ENCODE peak calls at places on chromosomes 3 and 15, in ten cellular contexts. L is GM20000, Q is bronchial epithelial cell, W is IMR-90, E is AG09319, G is progenitor cell of endocrine pancreas, I is spleen, U is body of pancreas, X is HepG2, A is WTC11. C is an unnamed sample.

GRCh38 chr15:81400640-81401236 is 26.7 kb upstream of the TMC3 start:
- DNase-seq in G (no peak), L (peak), X (peak), U (no peak), W (peak), E (peak), A (no peak), I (no peak), Q (peak), C (peak)

GRCh38 chr3:27165348-27165747 is 203.8 kb downstream of the NEK10 start:
- DNase-seq in L (no peak), X (no peak), A (no peak), U (no peak), Q (no peak), E (peak), W (peak), G (no peak), I (no peak), C (no peak)

GRCh38 chr15:82971223-82971984 is 14.6 kb upstream of the RAMAC start:
- DNase-seq in G (no peak), U (no peak), A (no peak), Q (no peak), E (no peak), L (no peak), I (no peak), W (no peak), X (no peak), C (no peak)

GRCh38 chr3:124563376-124563775 is 166.9 kb upstream of the UMPS start:
- DNase-seq in X (no peak), G (no peak), E (no peak), U (no peak), A (no peak), Q (peak), L (no peak), I (no peak), W (peak), C (peak)

GRCh38 chr3:87287025-87287424 is 10.6 kb upstream of the POU1F1 start:
- DNase-seq in G (no peak), Q (peak), X (no peak), U (no peak), W (peak), I (no peak), L (peak), E (no peak), A (no peak), C (peak)

GRCh38 chr15:62165029-62165792 is at the start of gene C2CD4B:
- DNase-seq in E (no peak), I (peak), X (no peak), W (no peak), U (peak), L (no peak), A (peak), Q (no peak), G (peak), C (peak)

GRCh38 chr15:87743557-87743956 is 513.0 kb downstream of the NTRK3 start:
- DNase-seq in A (no peak), Q (no peak), L (no peak), I (no peak), W (peak), G (no peak), E (no peak), X (no peak), U (no peak), C (no peak)

GRCh38 chr3:70849911-70850699 is 537.7 kb upstream of the MDFIC2 start:
- DNase-seq in L (no peak), A (no peak), U (peak), W (peak), I (no peak), Q (peak), X (no peak), E (no peak), G (no peak), C (peak)

GRCh38 chr3:112302881-112303761 is 9.1 kb upstream of the SLC9C1 start:
- DNase-seq in U (no peak), W (peak), G (no peak), L (peak), A (peak), I (no peak), E (no peak), X (no peak), Q (no peak), C (no peak)

GRCh38 chr15:29106116-29106515 is 163.5 kb downstream of the NSMCE3 start:
- DNase-seq in Q (no peak), I (peak), E (no peak), A (no peak), W (no peak), L (no peak), U (no peak), G (no peak), X (no peak), C (no peak)

GRCh38 chr3:124407260-124407659 is 323.0 kb upstream of the UMPS start:
- DNase-seq in L (no peak), A (no peak), I (no peak), W (peak), X (no peak), E (no peak), U (no peak), G (no peak), Q (no peak), C (no peak)

GRCh38 chr15:39704684-39705083 is 78.0 kb downstream of the FSIP1 start:
- DNase-seq in U (no peak), X (no peak), W (peak), Q (peak), G (no peak), L (no peak), E (peak), A (no peak), I (no peak), C (peak)

GRCh38 chr3:123069021-123069381 is 2.2 kb downstream of the PDIA5 start:
- DNase-seq in E (no peak), X (peak), Q (no peak), I (no peak), U (peak), L (no peak), G (no peak), A (no peak), W (no peak), C (no peak)

GRCh38 chr15:61880079-61880478 is 180.2 kb downstream of the VPS13C start:
- DNase-seq in W (no peak), L (no peak), Q (no peak), A (no peak), I (no peak), G (no peak), X (no peak), U (no peak), E (no peak), C (no peak)

GRCh38 chr15:75198560-75199346 is 2.9 kb upstream of the C15orf39 start:
- DNase-seq in W (peak), L (peak), U (no peak), X (peak), Q (no peak), E (no peak), G (no peak), A (no peak), I (no peak), C (peak)

GRCh38 chr15:48794697-48795134 is 16.2 kb downstream of the CEP152 start:
- DNase-seq in U (no peak), X (no peak), G (no peak), L (peak), W (peak), A (no peak), I (no peak), Q (peak), E (no peak), C (peak)

GRCh38 chr3:48990636-48991421 is 788 bp downstream of the P4HTM start:
- DNase-seq in I (no peak), X (no peak), L (peak), A (peak), E (no peak), W (no peak), G (no peak), U (no peak), Q (no peak), C (no peak)

GRCh38 chr3:28308196-28308595 is 40.3 kb upstream of the ZCWPW2 start:
- DNase-seq in X (no peak), L (no peak), E (no peak), I (no peak), A (no peak), W (no peak), G (no peak), U (no peak), Q (no peak), C (no peak)

GRCh38 chr3:20054549-20054987 is 14.3 kb downstream of the KAT2B start:
- DNase-seq in I (peak), A (no peak), U (peak), L (peak), W (peak), E (no peak), G (no peak), Q (peak), X (peak), C (peak)

GRCh38 chr3:188956839-188957489 is 214.8 kb upstream of the TPRG1 start:
- DNase-seq in W (peak), A (no peak), E (peak), G (no peak), L (peak), X (peak), I (no peak), Q (peak), U (peak), C (peak)

GRCh38 chr3:42639192-42639591 is 14.3 kb upstream of the ZBTB47 start:
- DNase-seq in G (no peak), L (no peak), A (no peak), W (no peak), U (no peak), X (no peak), I (no peak), E (no peak), Q (no peak), C (no peak)

GRCh38 chr3:179100652-179101051 is 29.0 kb upstream of the ZMAT3 start:
- DNase-seq in G (no peak), I (no peak), Q (peak), W (peak), E (no peak), A (no peak), U (no peak), X (no peak), L (no peak), C (peak)

GRCh38 chr3:179093807-179094206 is 22.2 kb upstream of the ZMAT3 start:
- DNase-seq in G (no peak), W (peak), E (no peak), A (no peak), X (no peak), L (no peak), Q (peak), U (no peak), I (no peak), C (peak)

DNA sequence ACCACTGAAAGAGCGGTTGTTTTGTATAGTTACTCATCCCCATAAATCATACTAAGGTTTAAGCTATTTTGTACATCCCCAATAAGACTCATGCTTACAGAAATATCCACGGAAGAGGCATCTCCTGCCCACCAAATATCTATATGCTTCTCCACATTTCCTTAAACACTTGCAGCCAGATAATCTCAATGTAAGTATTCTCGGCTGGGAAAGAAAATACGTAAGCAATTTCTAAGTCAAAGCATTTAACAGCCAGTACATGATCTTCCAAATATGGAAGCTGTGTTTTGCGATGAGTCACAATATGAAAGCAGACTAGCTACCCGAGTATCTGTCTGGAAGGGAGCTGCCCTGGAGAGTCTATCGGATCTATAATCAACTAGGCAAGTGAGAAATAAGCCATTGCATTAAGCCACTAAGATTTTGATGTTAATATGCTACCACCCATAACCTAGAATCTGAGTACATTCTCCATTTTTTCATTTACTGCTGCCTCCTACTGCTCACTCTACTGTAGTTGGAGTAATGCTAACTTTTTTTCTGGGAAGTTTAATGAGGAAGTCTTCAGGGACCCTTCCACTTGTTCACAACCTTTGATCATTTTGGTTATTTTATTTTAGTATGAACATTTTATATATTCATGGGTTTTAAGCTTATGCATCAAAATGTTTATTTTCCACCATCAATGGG is 26.9 kb upstream of the ZMAT3 start:
- DNase-seq in G (no peak), I (no peak), X (no peak), U (no peak), E (no peak), A (no peak), L (no peak), Q (peak), W (peak), C (peak)
- TF ChIP-seq CTCF in G (no peak), I (no peak), X (no peak), U (no peak), E (peak), A (no peak), L (no peak), Q (no peak), W (peak), C (peak)

GRCh38 chr3:140216249-140216648 is 281.3 kb downstream of the CLSTN2 start:
- DNase-seq in L (peak), W (no peak), G (no peak), Q (peak), E (no peak), I (no peak), U (no peak), A (no peak), X (no peak), C (peak)
- TF ChIP-seq CTCF in L (peak), W (peak), G (peak), Q (peak), E (peak), I (no peak), U (peak), A (peak), X (peak), C (peak)

DNA sequence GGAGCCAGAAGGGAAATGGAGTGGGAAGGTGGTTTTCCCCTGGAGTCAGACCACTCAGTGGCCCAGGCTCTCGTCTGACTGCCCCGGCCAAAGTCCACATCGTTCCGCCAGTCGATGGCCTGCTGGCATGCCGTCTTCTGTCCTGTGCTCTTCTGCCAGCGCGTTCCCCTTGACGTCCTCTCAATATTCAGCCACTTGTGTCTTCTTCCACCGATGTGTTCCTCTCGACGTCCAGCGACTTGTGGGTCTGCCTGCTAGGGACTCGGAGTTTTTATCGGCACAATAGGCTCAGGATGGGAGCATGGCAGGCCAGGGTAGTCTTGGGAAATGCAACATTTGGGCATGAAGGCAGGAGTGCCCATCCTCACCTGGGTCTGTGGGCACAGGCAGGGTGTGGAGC is 542.5 kb upstream of the LMCD1 start:
- DNase-seq in X (no peak), E (no peak), U (no peak), I (no peak), Q (no peak), G (no peak), A (no peak), L (no peak), W (no peak), C (no peak)
- TF ChIP-seq CTCF in X (no peak), E (no peak), U (no peak), I (no peak), Q (no peak), G (no peak), A (no peak), L (no peak), W (no peak), C (no peak)

DNA sequence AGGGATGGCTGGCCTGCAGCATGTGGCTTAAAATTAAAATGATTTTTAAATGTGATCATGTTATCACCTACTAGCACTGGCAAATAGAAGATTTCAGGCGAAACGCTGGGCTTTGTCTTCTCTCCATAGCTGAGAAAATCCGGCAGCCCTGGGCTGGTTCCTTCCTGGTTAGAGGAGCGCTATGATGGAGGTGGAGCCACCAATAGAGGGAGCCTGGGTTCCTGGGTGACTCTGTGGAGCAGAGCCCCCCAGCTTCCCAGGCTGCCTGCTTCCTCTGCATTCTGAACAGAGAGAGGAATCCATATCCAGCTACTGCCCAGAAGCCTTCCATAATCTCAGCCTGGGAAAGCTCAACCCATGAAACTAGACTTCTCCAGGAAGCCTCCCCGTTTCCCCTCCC is 32.6 kb upstream of the IQSEC1 start:
- DNase-seq in W (no peak), U (no peak), A (peak), Q (no peak), X (no peak), E (no peak), L (no peak), I (peak), G (no peak), C (no peak)
- TF ChIP-seq CTCF in W (no peak), U (no peak), A (no peak), Q (no peak), X (peak), E (no peak), L (no peak), I (no peak), G (no peak), C (no peak)

GRCh38 chr15:70602281-70602680 is 161.1 kb downstream of the UACA start:
- DNase-seq in G (no peak), A (no peak), Q (no peak), E (no peak), W (no peak), L (no peak), X (no peak), U (no peak), I (no peak), C (no peak)

GRCh38 chr15:70608156-70608555 is 155.2 kb downstream of the UACA start:
- DNase-seq in L (no peak), A (no peak), Q (no peak), W (peak), U (no peak), E (no peak), G (no peak), X (no peak), I (no peak), C (no peak)

GRCh38 chr15:70602834-70603560 is 160.4 kb downstream of the UACA start:
- DNase-seq in G (no peak), A (no peak), I (no peak), W (no peak), E (no peak), X (no peak), Q (no peak), U (no peak), L (no peak), C (no peak)

GRCh38 chr15:70605606-70606410 is 157.6 kb downstream of the UACA start:
- DNase-seq in Q (no peak), I (no peak), E (peak), U (peak), L (no peak), A (no peak), G (no peak), X (peak), W (peak), C (no peak)

GRCh38 chr15:70604671-70605070 is 158.7 kb downstream of the UACA start:
- DNase-seq in L (no peak), Q (peak), U (no peak), G (no peak), I (no peak), X (peak), E (no peak), W (peak), A (no peak), C (peak)
- TF ChIP-seq CTCF in L (no peak), Q (peak), U (no peak), G (no peak), I (no peak), X (peak), E (no peak), W (peak), A (no peak), C (peak)

DNA sequence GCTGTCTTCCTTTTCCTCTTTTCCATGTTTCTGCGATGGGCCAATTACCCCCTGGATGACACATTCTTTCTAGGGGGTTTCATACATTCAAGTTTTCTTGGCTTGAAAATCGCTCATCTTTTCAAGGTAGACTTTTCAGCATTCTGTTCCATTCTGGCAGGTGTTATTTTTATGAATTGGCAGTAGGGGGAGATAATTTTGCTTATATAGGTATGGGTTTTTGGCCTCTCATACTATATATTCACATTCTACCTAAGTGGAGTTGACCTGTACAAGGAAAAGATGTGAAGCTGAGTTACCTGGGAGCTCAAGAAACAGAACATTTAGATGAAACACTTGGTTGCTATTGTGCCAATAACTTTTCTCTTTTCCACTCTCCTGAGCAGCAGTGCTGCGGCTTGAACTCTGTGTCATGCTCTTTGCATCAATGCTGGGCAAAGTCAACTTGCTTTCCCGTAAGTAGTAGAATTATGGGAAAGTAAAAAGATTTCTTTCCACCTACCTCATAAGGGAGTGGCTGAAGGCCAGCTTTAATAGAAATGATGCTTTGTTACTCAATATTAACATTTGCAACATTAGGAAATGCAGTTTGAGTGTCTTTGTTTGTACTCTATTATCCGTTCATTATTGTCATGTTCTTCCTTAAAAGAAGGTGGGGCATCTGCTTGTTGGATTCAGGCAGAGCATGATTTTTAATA is 27.9 kb upstream of the MFSD1 start:
- DNase-seq in L (no peak), A (no peak), G (no peak), U (no peak), Q (no peak), I (no peak), W (peak), E (no peak), X (no peak), C (peak)
- TF ChIP-seq CTCF in L (no peak), A (no peak), G (no peak), U (no peak), Q (no peak), I (no peak), W (no peak), E (no peak), X (no peak), C (no peak)

GRCh38 chr15:27121672-27122071 is 150.7 kb downstream of the GABRG3 start:
- DNase-seq in X (no peak), A (no peak), I (no peak), L (no peak), W (no peak), G (no peak), Q (no peak), E (no peak), U (no peak), C (no peak)
- TF ChIP-seq CTCF in X (no peak), A (no peak), I (no peak), L (no peak), W (no peak), G (no peak), Q (no peak), E (no peak), U (no peak), C (no peak)

GRCh38 chr3:192445768-192446644 is 281.3 kb downstream of the FGF12 start:
- DNase-seq in I (no peak), G (no peak), X (no peak), W (no peak), Q (no peak), E (no peak), U (no peak), A (no peak), L (no peak), C (peak)

GRCh38 chr3:192444096-192444790 is 283.1 kb downstream of the FGF12 start:
- DNase-seq in A (peak), W (peak), U (peak), Q (peak), G (peak), L (peak), E (no peak), I (peak), X (peak), C (peak)

GRCh38 chr3:192444791-192445106 is 282.6 kb downstream of the FGF12 start:
- DNase-seq in U (no peak), I (no peak), A (no peak), X (no peak), L (no peak), G (no peak), Q (no peak), E (no peak), W (no peak), C (no peak)

GRCh38 chr3:192449036-192449435 is 278.3 kb downstream of the FGF12 start:
- DNase-seq in Q (peak), A (no peak), U (no peak), L (no peak), I (no peak), G (no peak), W (no peak), E (no peak), X (no peak), C (no peak)
- TF ChIP-seq CTCF in Q (peak), A (no peak), U (no peak), L (peak), I (no peak), G (peak), W (peak), E (no peak), X (peak), C (peak)